ENCODE peak calls at places on chromosomes 2 and 18, in four cellular contexts. Y, X, J and W are unnamed samples.
A peak's percentile ranks its signal among the peaks of the same experiment; 100 is the strongest.

GRCh38 chr2:205754285-205754923 is 72.1 kb downstream of the NRP2 start:
- DNase-seq in Y (no peak), X (no peak), J (no peak), W (no peak)

GRCh38 chr2:57864926-57865325 is 181.7 kb upstream of the VRK2 start:
- DNase-seq in Y (no peak), X (no peak), J (no peak), W (no peak)

GRCh38 chr2:3447789-3448317 is 68.4 kb downstream of the TRAPPC12 start:
- DNase-seq in Y (no peak), X (no peak), J (no peak), W (no peak)

GRCh38 chr2:189982777-189983394 is 79.6 kb downstream of the MSTN start:
- DNase-seq in Y (no peak), X (no peak), J (no peak), W (no peak)

GRCh38 chr2:236664131-236664530 is 94.5 kb downstream of the ACKR3 start:
- DNase-seq in Y (no peak), X (no peak), J (no peak), W (no peak)

GRCh38 chr18:10197097-10197496 is 257.3 kb upstream of the APCDD1 start:
- DNase-seq in Y (no peak), X (no peak), J (no peak), W (peak; percentile 9)

GRCh38 chr2:21231985-21232384 is 108.2 kb downstream of the TDRD15 start:
- DNase-seq in Y (no peak), X (no peak), J (no peak), W (no peak)

GRCh38 chr2:223054193-223054781 is 2.3 kb downstream of the KCNE4 start:
- DNase-seq in Y (no peak), X (no peak), J (no peak), W (no peak)

GRCh38 chr2:132276571-132276981 is 114.8 kb upstream of the ANKRD30BL start:
- DNase-seq in Y (no peak), X (no peak), J (no peak), W (no peak)

GRCh38 chr2:240946654-240947053 is 40.5 kb downstream of the CROCC2 start:
- DNase-seq in Y (no peak), X (no peak), J (no peak), W (no peak)

GRCh38 chr2:42125887-42126594 is 43.1 kb upstream of the EML4 start:
- DNase-seq in Y (no peak), X (no peak), J (no peak), W (no peak)